ENCODE peak calls at places on chromosomes 1 and 21, in nine cellular contexts. R, N, E, H, L, T, B, A and O are unnamed samples.

GRCh38 chr1:8598783-8599182 is 218.7 kb downstream of the RERE start:
- DNase-seq in A (no peak), N (no peak), H (no peak), R (no peak), L (no peak), B (no peak), E (peak), T (no peak), O (no peak)

GRCh38 chr1:44713321-44713781 is 17.6 kb downstream of the RNU5D-1 start:
- DNase-seq in N (no peak), L (peak), B (no peak), T (no peak), A (no peak), E (no peak), H (no peak), R (no peak), O (no peak)

GRCh38 chr1:929712-930632 is 6.2 kb downstream of the SAMD11 start:
- DNase-seq in N (no peak), A (no peak), B (no peak), E (no peak), R (no peak), L (no peak), H (no peak), T (no peak), O (no peak)

GRCh38 chr1:154970631-154971340 is at the start of gene SHC1:
- DNase-seq in T (no peak), E (peak), B (peak), A (peak), R (peak), H (peak), N (peak), L (peak), O (peak)

GRCh38 chr1:4177425-4178150 is 277.5 kb upstream of the C1orf174 start:
- DNase-seq in L (no peak), E (no peak), H (no peak), B (no peak), R (no peak), N (no peak), T (no peak), A (no peak), O (no peak)

GRCh38 chr21:42247716-42248115 is 28.8 kb downstream of the ABCG1 start:
- DNase-seq in L (no peak), R (no peak), A (no peak), T (no peak), N (no peak), B (no peak), H (no peak), E (no peak), O (no peak)

GRCh38 chr21:34560021-34560420 is 48.0 kb upstream of the KCNE1 start:
- DNase-seq in L (no peak), E (no peak), R (no peak), B (no peak), H (no peak), N (no peak), A (no peak), T (no peak), O (no peak)

GRCh38 chr1:12075195-12076114 is 12.4 kb downstream of the TNFRSF8 start:
- DNase-seq in E (no peak), B (no peak), N (peak), R (no peak), T (no peak), L (no peak), H (no peak), A (peak), O (peak)

GRCh38 chr1:235108185-235108593 is 20.4 kb downstream of the TOMM20 start:
- DNase-seq in N (no peak), H (no peak), A (no peak), E (no peak), B (no peak), T (no peak), L (no peak), R (no peak), O (no peak)

GRCh38 chr1:61746768-61747167 is 4.5 kb downstream of the PATJ start:
- DNase-seq in T (no peak), L (no peak), N (peak), A (no peak), B (peak), E (no peak), H (no peak), R (no peak), O (peak)

GRCh38 chr1:55483523-55483922 is 268.4 kb upstream of the USP24 start:
- DNase-seq in H (no peak), E (no peak), A (no peak), R (no peak), L (no peak), N (no peak), T (no peak), B (no peak), O (no peak)

GRCh38 chr1:174794861-174795260 is 204.9 kb upstream of the CACYBP start:
- DNase-seq in B (no peak), T (no peak), R (no peak), E (no peak), A (no peak), H (no peak), N (no peak), L (no peak), O (no peak)

GRCh38 chr1:216929870-216930582 is 206.8 kb upstream of the ESRRG start:
- DNase-seq in E (no peak), A (no peak), H (no peak), R (no peak), L (no peak), T (no peak), N (peak), B (no peak), O (peak)

GRCh38 chr1:107057197-107058133 is 991 bp downstream of the PRMT6 start:
- DNase-seq in E (peak), B (no peak), H (peak), N (peak), L (peak), T (peak), A (peak), R (peak), O (peak)

GRCh38 chr1:119712342-119713038 is 756 bp downstream of the PHGDH start:
- DNase-seq in E (peak), R (peak), T (peak), A (peak), B (peak), H (peak), L (peak), N (peak), O (no peak)

GRCh38 chr1:180643693-180644092 is 11.9 kb downstream of the XPR1 start:
- DNase-seq in R (no peak), H (no peak), B (no peak), E (no peak), N (no peak), L (peak), T (no peak), A (no peak), O (no peak)

GRCh38 chr1:188937965-188938551 is 1539.6 kb downstream of the BRINP3 start:
- DNase-seq in B (no peak), N (no peak), E (no peak), T (no peak), A (no peak), R (no peak), H (no peak), L (peak), O (no peak)

GRCh38 chr1:171403396-171403795 is 81.9 kb upstream of the PRRC2C start:
- DNase-seq in R (no peak), T (no peak), A (no peak), B (no peak), H (no peak), E (no peak), N (no peak), L (peak), O (no peak)

GRCh38 chr1:51415963-51416362 is 85.6 kb upstream of the TTC39A start:
- DNase-seq in L (no peak), H (no peak), T (no peak), R (no peak), A (no peak), E (no peak), B (no peak), N (no peak), O (no peak)

GRCh38 chr1:55021965-55022546 is 17.3 kb upstream of the PCSK9 start:
- DNase-seq in R (peak), A (peak), L (peak), E (peak), N (peak), B (peak), T (peak), H (peak), O (peak)

GRCh38 chr1:156074661-156075060 is 7.6 kb downstream of the MEX3A start:
- DNase-seq in B (no peak), E (no peak), R (no peak), H (no peak), N (no peak), A (no peak), L (no peak), T (no peak), O (no peak)

GRCh38 chr1:218686258-218686657 is 341.1 kb downstream of the TGFB2 start:
- DNase-seq in E (no peak), H (no peak), R (no peak), B (peak), L (no peak), T (no peak), A (peak), N (peak), O (no peak)

GRCh38 chr1:228852511-228853088 is 117.3 kb downstream of the RHOU start:
- DNase-seq in R (no peak), T (no peak), H (no peak), N (no peak), E (no peak), A (no peak), B (no peak), L (no peak), O (no peak)

GRCh38 chr1:167454929-167455785 is 63.2 kb downstream of the CD247 start:
- DNase-seq in R (peak), N (peak), B (no peak), T (peak), H (peak), E (peak), A (no peak), L (peak), O (peak)

GRCh38 chr1:75426688-75427087 is 184.2 kb downstream of the SLC44A5 start:
- DNase-seq in R (no peak), A (no peak), L (no peak), N (no peak), B (no peak), H (no peak), E (no peak), T (no peak), O (no peak)

GRCh38 chr1:168465942-168466702 is 77.7 kb downstream of the XCL2 start:
- DNase-seq in L (peak), T (no peak), B (no peak), N (peak), E (peak), A (peak), R (peak), H (peak), O (peak)

GRCh38 chr1:234778215-234779159 is 168.5 kb upstream of the IRF2BP2 start:
- DNase-seq in L (no peak), T (no peak), H (peak), E (no peak), N (no peak), R (no peak), A (no peak), B (no peak), O (no peak)

GRCh38 chr1:41742219-41742618 is 176.5 kb downstream of the HIVEP3 start:
- DNase-seq in L (no peak), A (no peak), N (peak), T (no peak), B (peak), R (no peak), E (no peak), H (no peak), O (peak)

GRCh38 chr1:201593200-201593828 is 54.4 kb downstream of the NAV1 start:
- DNase-seq in H (no peak), A (peak), N (peak), B (peak), L (peak), R (no peak), T (no peak), E (no peak), O (peak)

GRCh38 chr21:36166705-36167104 is 10.1 kb downstream of the DOP1B start:
- DNase-seq in L (no peak), R (no peak), H (no peak), B (no peak), A (no peak), E (peak), T (no peak), N (no peak), O (no peak)

GRCh38 chr1:68653882-68654281 is 157.0 kb upstream of the DEPDC1 start:
- DNase-seq in R (no peak), E (no peak), H (no peak), T (no peak), A (no peak), B (no peak), N (no peak), L (no peak), O (no peak)

GRCh38 chr1:1759456-1760344 is 18.6 kb downstream of the NADK start:
- DNase-seq in A (no peak), B (no peak), T (no peak), E (no peak), L (no peak), H (no peak), R (no peak), N (no peak), O (no peak)

GRCh38 chr1:92832537-92833160 is 809 bp downstream of the RPL5 start:
- DNase-seq in B (no peak), T (no peak), H (no peak), N (no peak), E (no peak), R (peak), L (no peak), A (no peak), O (no peak)